ENCODE peak calls at places on chromosomes 7 and 10, in six cellular contexts. M is fibroblast of pulmonary artery; V is mammary epithelial cell; B is CD8-positive, alpha-beta T cell; R is astrocyte of the spinal cord; P is fibroblast of lung. S is an unnamed sample.

GRCh38 chr10:49617281-49618020 is 3.6 kb downstream of the CHAT start:
- DNase-seq in P (no peak), V (no peak), R (no peak), B (no peak), M (no peak), S (no peak)

GRCh38 chr10:65891073-65891981 is 1034.5 kb upstream of the LRRTM3 start:
- DNase-seq in M (no peak), B (no peak), V (peak), P (no peak), R (no peak), S (no peak)

GRCh38 chr7:106239406-106239805 is 45.4 kb downstream of the NAMPT start:
- DNase-seq in P (no peak), M (no peak), B (no peak), V (no peak), R (no peak), S (no peak)

GRCh38 chr7:105905209-105905910 is 29.0 kb upstream of the ATXN7L1 start:
- DNase-seq in P (no peak), B (no peak), R (no peak), M (no peak), V (no peak), S (no peak)

GRCh38 chr10:82544377-82544776 is 669.4 kb downstream of the NRG3 start:
- DNase-seq in P (no peak), R (no peak), M (no peak), B (no peak), V (no peak), S (no peak)

GRCh38 chr7:82235710-82236109 is 207.9 kb downstream of the CACNA2D1 start:
- DNase-seq in R (peak), B (no peak), M (peak), V (peak), P (peak), S (peak)

GRCh38 chr7:93575555-93576397 is 1.3 kb upstream of the CALCR start:
- DNase-seq in V (no peak), R (no peak), M (no peak), P (no peak), B (peak), S (no peak)

GRCh38 chr7:99731638-99732374 is 3.2 kb downstream of the CYP3A7 start:
- DNase-seq in M (no peak), P (no peak), R (no peak), B (no peak), V (no peak), S (no peak)

GRCh38 chr10:30169342-30169741 is 110.0 kb upstream of the JCAD start:
- DNase-seq in V (no peak), P (no peak), M (no peak), R (no peak), B (no peak), S (no peak)

GRCh38 chr10:3671431-3671955 is 113.5 kb downstream of the KLF6 start:
- DNase-seq in R (no peak), V (no peak), M (no peak), P (no peak), B (no peak), S (no peak)

GRCh38 chr7:4791738-4792536 is 16.5 kb downstream of the AP5Z1 start:
- DNase-seq in M (peak), V (no peak), B (peak), R (peak), P (peak), S (peak)

GRCh38 chr7:69067397-69067796 is 530.9 kb upstream of the AUTS2 start:
- DNase-seq in P (peak), B (no peak), R (no peak), V (no peak), M (peak), S (peak)

GRCh38 chr7:20444041-20444440 is 113.3 kb downstream of the ITGB8 start:
- DNase-seq in P (peak), M (peak), V (no peak), B (no peak), R (peak), S (no peak)

GRCh38 chr7:33554046-33554445 is 351.3 kb upstream of the BMPER start:
- DNase-seq in M (peak), R (no peak), B (no peak), V (no peak), P (peak), S (peak)

GRCh38 chr7:153887756-153888591 is 164.2 kb upstream of the DPP6 start:
- DNase-seq in P (no peak), M (no peak), R (peak), V (no peak), B (no peak), S (no peak)

GRCh38 chr7:134962270-134962669 is 24.0 kb upstream of the AGBL3 start:
- DNase-seq in M (no peak), V (no peak), P (no peak), B (no peak), R (no peak), S (peak)

GRCh38 chr10:95451568-95452524 is 109.3 kb downstream of the SORBS1 start:
- DNase-seq in P (peak), M (no peak), B (no peak), R (peak), V (peak), S (no peak)

GRCh38 chr10:49055231-49055850 is 60.0 kb downstream of the VSTM4 start:
- DNase-seq in V (no peak), R (no peak), M (no peak), B (no peak), P (no peak), S (no peak)

GRCh38 chr7:92767427-92767826 is 68.9 kb downstream of the CDK6 start:
- DNase-seq in M (peak), V (peak), P (peak), R (peak), B (no peak), S (peak)

GRCh38 chr7:129607471-129608120 is 3.9 kb upstream of the NRF1 start:
- DNase-seq in R (peak), M (peak), B (peak), P (no peak), V (peak), S (peak)
- TF ChIP-seq CTCF in R (peak), M (peak), B (peak), P (peak), V (peak), S (peak)

GRCh38 chr10:124523301-124523871 is 61.8 kb downstream of the LHPP start:
- DNase-seq in R (no peak), M (peak), B (no peak), P (no peak), V (no peak), S (no peak)
- H3K4me3 ChIP-seq in R (no peak), M (no peak), B (no peak), P (peak), V (no peak), S (no peak)

DNA sequence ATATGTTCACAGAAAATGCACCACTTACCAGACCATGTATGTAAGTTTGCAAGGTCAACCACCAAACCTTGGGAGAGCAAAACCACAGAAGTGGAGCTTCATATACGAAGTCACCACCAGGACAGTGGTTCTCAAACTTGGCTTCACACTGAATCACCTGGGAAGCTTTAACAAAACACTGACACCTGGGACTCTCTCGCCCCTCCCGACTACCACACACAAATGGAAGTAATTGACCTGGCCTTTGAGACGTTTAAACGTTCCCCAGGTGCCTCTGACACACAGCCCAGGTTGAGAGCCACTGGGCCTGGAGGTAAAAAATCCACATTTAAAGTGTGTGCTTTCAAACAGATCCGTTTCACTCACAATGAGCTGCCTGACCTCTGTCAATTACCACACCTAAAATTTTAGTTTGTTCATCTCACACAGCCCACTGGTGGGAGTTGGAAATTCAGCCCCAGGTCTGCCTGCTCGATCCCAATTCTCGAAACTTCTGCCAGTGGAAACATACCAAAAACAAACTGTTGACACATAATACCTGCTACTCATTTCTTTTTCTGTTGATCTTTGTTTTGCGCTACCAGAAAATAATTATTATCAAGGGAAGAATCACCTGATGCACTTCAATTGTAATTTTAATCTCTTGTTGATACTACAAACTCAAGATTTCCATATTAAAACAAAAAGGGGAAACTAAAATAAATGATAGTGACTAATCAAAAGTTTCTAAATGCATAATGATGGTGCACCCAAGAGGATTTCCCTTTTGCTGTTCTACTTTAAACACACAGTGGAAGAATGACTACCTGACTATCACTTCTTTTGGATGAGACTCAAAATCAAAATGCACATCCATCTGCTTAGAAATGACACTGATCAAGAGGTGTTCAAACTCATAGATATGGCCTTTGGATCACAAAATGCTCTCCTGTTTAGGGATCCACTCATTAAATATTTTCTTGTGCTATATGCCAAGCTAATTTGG is 26.6 kb downstream of the CDNF start:
- DNase-seq in B (no peak), P (no peak), M (no peak), R (no peak), V (peak), S (no peak)
- TF ChIP-seq CTCF in B (no peak), P (no peak), M (no peak), R (no peak), V (no peak), S (no peak)

DNA sequence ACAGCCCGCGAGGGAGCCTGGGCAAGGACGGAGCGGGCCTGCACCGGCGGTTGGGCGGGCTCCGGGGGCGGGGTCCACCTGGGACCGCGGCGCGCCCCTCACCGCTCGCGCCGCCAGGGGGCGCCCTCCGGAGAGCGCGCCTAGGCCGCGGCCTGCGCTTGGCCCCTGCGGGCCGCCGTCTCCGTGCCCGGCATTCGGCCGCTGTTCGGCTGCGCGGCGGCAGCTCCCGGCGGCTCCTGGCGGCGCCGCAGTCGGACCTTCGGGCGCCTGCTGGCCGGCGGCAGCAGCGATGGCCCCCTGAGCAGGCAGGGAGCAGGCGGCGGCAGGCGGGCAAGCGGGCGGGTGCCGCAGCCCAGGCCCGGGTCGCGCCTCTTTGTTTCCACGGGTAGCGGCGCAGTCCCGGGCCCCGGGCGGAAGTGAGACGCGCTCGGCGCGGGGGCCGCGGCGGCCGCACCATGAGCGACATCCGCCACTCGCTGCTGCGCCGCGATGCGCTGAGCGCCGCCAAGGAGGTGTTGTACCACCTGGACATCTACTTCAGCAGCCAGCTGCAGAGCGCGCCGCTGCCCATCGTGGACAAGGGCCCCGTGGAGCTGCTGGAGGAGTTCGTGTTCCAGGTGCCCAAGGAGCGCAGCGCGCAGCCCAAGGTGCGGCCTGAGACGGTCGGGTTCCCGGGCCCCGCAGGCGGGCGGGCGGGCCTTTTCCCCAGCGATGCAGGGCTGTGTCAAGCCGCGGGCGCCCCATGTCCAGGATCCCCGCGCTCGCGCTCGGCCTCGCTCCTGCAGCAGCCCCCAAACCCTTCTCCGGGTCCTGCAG is at the start of gene INTS15:
- DNase-seq in B (peak), R (peak), P (peak), M (peak), V (peak), S (peak)
- H3K4me3 ChIP-seq in B (peak), R (peak), P (peak), M (peak), V (peak), S (peak)

DNA sequence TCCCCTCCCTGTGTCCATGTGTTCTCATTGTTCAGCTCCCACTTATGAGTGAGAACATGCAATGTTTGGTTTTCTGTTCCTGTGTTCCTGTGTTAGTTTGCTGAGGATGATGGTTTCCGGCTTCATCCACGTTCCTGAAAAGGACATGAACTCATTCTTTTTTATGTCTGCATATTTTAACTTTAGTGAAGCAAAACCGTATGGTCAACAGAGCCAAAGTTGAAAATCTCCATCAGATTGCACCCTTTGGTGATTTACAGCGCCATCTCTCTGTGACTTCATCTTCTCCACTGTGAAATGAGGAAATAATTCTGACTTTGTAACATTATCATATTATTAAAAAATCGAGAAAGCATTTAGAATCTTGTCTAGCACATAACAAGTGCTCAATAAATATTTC is 132.3 kb upstream of the PLXDC2 start:
- DNase-seq in R (peak), M (peak), P (no peak), B (no peak), V (no peak), S (no peak)
- TF ChIP-seq CTCF in R (peak), M (peak), P (peak), B (no peak), V (peak), S (peak)